ENCODE peak calls at places on chromosome 17, in five cellular contexts. K, Q, S, C and I are unnamed samples. For H3K36me3, the result is how much of the 10 kb centered on the place peaks cover.

GRCh38 chr17:6523330-6523729 is 33.0 kb downstream of the PITPNM3 start:
- DNase-seq in S (no peak), K (peak), C (no peak), Q (no peak), I (peak)

GRCh38 chr17:21171970-21172510 is 41.9 kb downstream of the TMEM11 start:
- DNase-seq in S (no peak), K (no peak), C (no peak), Q (no peak), I (no peak)

GRCh38 chr17:4492762-4493561 is 5.7 kb upstream of the SPNS2 start:
- DNase-seq in Q (no peak), K (peak), C (peak), S (no peak), I (peak)

GRCh38 chr17:28896884-28897768 is at the start of gene FLOT2:
- DNase-seq in C (peak), K (peak), S (peak), Q (peak), I (no peak)

GRCh38 chr17:79842656-79843474 is 3.6 kb upstream of the CBX4 start:
- DNase-seq in C (no peak), K (peak), S (no peak), Q (no peak), I (no peak)

GRCh38 chr17:45906237-45906636 is 11.9 kb downstream of the MAPT start:
- DNase-seq in Q (no peak), S (no peak), K (no peak), C (no peak), I (no peak)

GRCh38 chr17:79353548-79353947 is 257.3 kb downstream of the RBFOX3 start:
- DNase-seq in Q (no peak), S (no peak), K (no peak), C (no peak), I (no peak)

GRCh38 chr17:73455050-73455687 is 143.4 kb upstream of the CDC42EP4 start:
- DNase-seq in C (peak), Q (no peak), S (no peak), K (no peak), I (no peak)

GRCh38 chr17:72984145-72984924 is 108.2 kb downstream of the SLC39A11 start:
- DNase-seq in K (peak), Q (no peak), C (no peak), S (no peak), I (peak)

GRCh38 chr17:78137392-78138203 is 7.0 kb downstream of the TMC8 start:
- DNase-seq in Q (peak), C (no peak), K (no peak), S (peak), I (no peak)

GRCh38 chr17:72117748-72118587 is 2.9 kb upstream of the SOX9 start:
- DNase-seq in C (no peak), S (peak), Q (no peak), K (no peak), I (no peak)

GRCh38 chr17:77304051-77304745 is 163.4 kb downstream of the SEC14L1 start:
- DNase-seq in Q (no peak), C (no peak), K (no peak), S (no peak), I (peak)

GRCh38 chr17:20184191-20184590 is 175.0 kb downstream of the SPECC1 start:
- DNase-seq in C (no peak), K (no peak), Q (no peak), S (no peak), I (peak)

GRCh38 chr17:35684046-35684802 is 47.2 kb upstream of the RASL10B start:
- DNase-seq in S (no peak), C (no peak), K (peak), Q (no peak), I (no peak)

GRCh38 chr17:35489944-35490343 is 41.4 kb upstream of the SLFN13 start:
- DNase-seq in S (no peak), K (no peak), Q (no peak), C (no peak), I (no peak)

GRCh38 chr17:41523787-41524186 is 4.3 kb downstream of the KRT19 start:
- DNase-seq in Q (no peak), S (peak), C (peak), K (no peak), I (no peak)

GRCh38 chr17:76547183-76547641 is 7.4 kb downstream of the PRCD start:
- DNase-seq in S (peak), C (peak), K (peak), Q (peak), I (peak)

GRCh38 chr17:49055181-49055927 is 58.2 kb downstream of the IGF2BP1 start:
- DNase-seq in K (no peak), C (no peak), Q (no peak), S (no peak), I (no peak)

GRCh38 chr17:30576326-30576861 is 99.2 kb downstream of the GOSR1 start:
- DNase-seq in S (no peak), K (no peak), Q (no peak), C (no peak), I (no peak)

GRCh38 chr17:31466096-31466495 is 74.6 kb downstream of the RAB11FIP4 start:
- DNase-seq in C (no peak), K (no peak), Q (no peak), S (peak), I (no peak)

GRCh38 chr17:29590979-29591736 is 1.7 kb upstream of the GIT1 start:
- DNase-seq in S (peak), Q (peak), C (no peak), K (peak), I (no peak)

GRCh38 chr17:29619251-29619650 is 3.5 kb downstream of the CORO6 start:
- DNase-seq in C (no peak), S (no peak), Q (no peak), K (peak), I (no peak)

GRCh38 chr17:49223517-49224197 is 6.9 kb downstream of the PHOSPHO1 start:
- DNase-seq in K (peak), Q (peak), C (peak), S (peak), I (peak)

GRCh38 chr17:50853015-50853615 is 13.0 kb downstream of the TOB1 start:
- DNase-seq in K (no peak), S (no peak), C (no peak), Q (no peak), I (no peak)

GRCh38 chr17:29159286-29159860 is 20.8 kb downstream of the MYO18A start:
- DNase-seq in C (no peak), K (no peak), Q (no peak), S (no peak), I (no peak)

GRCh38 chr17:28598389-28598788 is 436 bp downstream of the SPAG5 start:
- DNase-seq in S (no peak), K (no peak), C (no peak), Q (no peak), I (no peak)

GRCh38 chr17:65583921-65584603 is 22.6 kb upstream of the AXIN2 start:
- DNase-seq in C (no peak), Q (no peak), K (no peak), S (no peak), I (no peak)

GRCh38 chr17:31433091-31433790 is 41.8 kb downstream of the RAB11FIP4 start:
- DNase-seq in S (no peak), K (no peak), Q (peak), C (no peak), I (no peak)

GRCh38 chr17:47869114-47869513 is 18.2 kb upstream of the SP6 start:
- DNase-seq in Q (no peak), K (no peak), C (no peak), S (no peak), I (no peak)

GRCh38 chr17:30552994-30553565 is 75.9 kb downstream of the GOSR1 start:
- DNase-seq in K (no peak), C (peak), S (no peak), Q (no peak), I (no peak)

GRCh38 chr17:48718162-48718780 is 4.0 kb downstream of the PRAC1 start:
- DNase-seq in K (no peak), C (no peak), S (no peak), Q (no peak), I (no peak)

GRCh38 chr17:37187262-37187661 is 188.5 kb upstream of the C17orf78 start:
- DNase-seq in Q (no peak), S (no peak), C (no peak), K (peak), I (no peak)

GRCh38 chr17:71334041-71334781 is 786.6 kb upstream of the SOX9 start:
- DNase-seq in K (no peak), C (no peak), Q (no peak), S (no peak), I (no peak)

GRCh38 chr17:50903604-50904521 is 37.7 kb upstream of the TOB1 start:
- DNase-seq in Q (peak), S (peak), K (peak), C (no peak), I (no peak)

GRCh38 chr17:79592198-79592597 is 18.7 kb downstream of the RBFOX3 start:
- DNase-seq in K (no peak), C (no peak), Q (no peak), S (no peak), I (no peak)

GRCh38 chr17:60073063-60073462 is 5.7 kb downstream of the HEATR6 start:
- DNase-seq in C (no peak), Q (no peak), K (no peak), S (no peak), I (no peak)
- H3K36me3 ChIP-seq in C (half or more), Q (half or more), K (half or more), S (half or more), I (half or more)

DNA sequence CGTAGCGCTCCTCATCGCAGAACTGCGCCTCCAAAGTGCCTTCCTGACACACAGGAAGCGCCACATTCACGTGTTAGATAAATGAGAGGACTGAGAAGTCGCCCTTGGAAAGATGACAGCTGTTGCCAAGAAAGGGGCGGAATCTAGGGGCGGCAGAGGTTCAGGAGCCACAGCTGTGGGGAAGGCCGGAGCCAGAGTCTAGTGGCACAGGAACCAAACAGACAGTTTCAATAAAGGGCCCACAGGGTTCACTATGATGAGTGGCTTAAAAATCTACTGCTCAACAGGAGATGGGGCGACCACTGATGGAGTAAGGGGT is 4.7 kb downstream of the FLCN start:
- DNase-seq in Q (no peak), C (no peak), S (no peak), K (no peak), I (no peak)
- H3K36me3 ChIP-seq in Q (under half), C (half or more), S (under half), K (under half), I (under half)

DNA sequence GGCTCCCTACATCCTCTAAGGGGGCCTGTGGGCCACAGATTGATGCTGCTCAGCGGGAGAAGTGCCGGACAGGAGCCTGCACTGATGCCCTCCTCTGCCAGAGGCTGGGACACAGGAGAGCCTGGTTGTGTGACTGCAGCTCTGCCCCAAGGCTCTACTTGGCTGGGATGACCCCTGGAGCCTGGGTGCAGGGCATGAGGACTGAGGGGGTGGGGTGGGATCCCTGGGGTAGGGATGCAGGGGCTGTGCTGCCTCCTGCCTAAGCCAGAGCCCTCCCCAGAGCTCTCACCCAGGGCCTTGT is 577 bp downstream of the EVPLL start:
- DNase-seq in K (no peak), C (no peak), Q (no peak), S (no peak), I (no peak)
- H3K36me3 ChIP-seq in K (under half), C (under half), Q (under half), S (under half), I (under half)

DNA sequence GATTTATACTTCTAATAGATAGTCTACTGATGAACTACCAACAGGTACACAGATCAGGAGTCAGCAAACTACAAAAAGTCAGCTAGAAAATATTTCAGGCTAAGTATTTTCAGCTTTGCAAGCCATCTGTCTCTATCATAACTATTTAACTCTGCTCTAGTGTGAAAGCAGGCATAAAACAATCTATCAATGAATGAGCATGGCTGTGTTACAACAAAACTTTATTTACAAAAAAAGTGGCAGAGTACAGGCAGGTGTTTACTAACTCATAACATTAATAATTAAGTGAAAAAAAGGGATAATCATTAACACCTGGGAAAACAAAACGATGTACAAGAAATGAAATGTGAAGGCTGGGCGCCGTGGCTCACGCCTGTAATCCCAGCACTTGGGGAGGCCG is 15.8 kb downstream of the MED13 start:
- DNase-seq in Q (no peak), K (no peak), C (no peak), S (no peak), I (no peak)
- H3K36me3 ChIP-seq in Q (under half), K (under half), C (half or more), S (half or more), I (half or more)

DNA sequence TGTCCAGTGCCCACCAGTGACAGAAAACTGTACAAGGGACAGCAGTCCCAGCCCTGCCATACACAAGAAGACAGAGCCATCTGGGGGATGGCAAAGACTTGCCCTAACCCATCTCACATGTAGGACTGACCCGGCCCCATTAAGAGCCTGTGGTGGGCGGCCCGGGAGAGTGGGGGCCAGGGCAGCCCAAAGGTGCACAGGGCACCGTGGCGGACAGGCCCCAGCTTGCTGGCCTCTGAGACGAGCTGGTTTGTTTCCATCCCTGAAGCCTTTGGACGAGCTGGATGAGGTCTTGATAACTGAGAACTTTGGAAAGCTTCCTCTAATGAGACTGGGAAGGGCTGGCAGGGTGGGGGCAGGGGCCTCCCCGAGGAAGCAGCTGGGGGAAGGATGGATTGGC is 11.0 kb upstream of the RCVRN start:
- DNase-seq in C (no peak), K (no peak), S (no peak), Q (no peak), I (no peak)
- H3K36me3 ChIP-seq in C (under half), K (under half), S (under half), Q (under half), I (under half)

GRCh38 chr17:75001915-75002843 is 10.3 kb upstream of the MRPL58 start:
- DNase-seq in Q (no peak), K (no peak), S (no peak), C (no peak), I (no peak)
- H3K36me3 ChIP-seq in Q (under half), K (under half), S (under half), C (half or more), I (under half)

DNA sequence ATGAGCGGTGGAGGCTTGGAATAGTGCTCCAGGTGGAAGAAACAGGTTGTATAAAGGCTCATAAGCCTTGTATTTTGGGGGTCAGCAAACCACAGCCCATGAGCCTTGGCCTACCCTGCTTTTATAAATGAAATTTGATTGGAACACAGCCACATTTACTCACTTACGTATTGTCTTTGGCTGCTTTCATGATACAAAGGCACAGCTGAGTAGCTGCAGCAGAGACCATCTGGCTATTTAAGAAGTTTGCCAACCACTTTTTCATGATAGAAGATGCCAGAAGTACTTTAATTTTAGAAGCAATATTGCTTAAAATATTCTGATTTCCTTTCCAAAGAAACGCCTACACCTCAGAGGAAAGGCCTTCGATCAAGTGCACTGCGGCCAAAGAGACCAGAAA is 73.8 kb downstream of the C17orf58 start:
- DNase-seq in S (no peak), Q (no peak), K (no peak), C (no peak), I (no peak)
- H3K36me3 ChIP-seq in S (half or more), Q (under half), K (half or more), C (half or more), I (half or more)

GRCh38 chr17:17088104-17088485 is 45.8 kb downstream of the MPRIP start:
- DNase-seq in S (no peak), K (no peak), Q (no peak), C (no peak), I (no peak)

GRCh38 chr17:17088511-17089205 is 46.4 kb downstream of the MPRIP start:
- DNase-seq in K (no peak), S (no peak), C (no peak), Q (no peak), I (no peak)

GRCh38 chr17:17090642-17091103 is 48.4 kb downstream of the MPRIP start:
- DNase-seq in C (peak), S (no peak), K (no peak), Q (no peak), I (no peak)

GRCh38 chr17:17089796-17090641 is 47.8 kb downstream of the MPRIP start:
- DNase-seq in Q (no peak), K (no peak), C (no peak), S (no peak), I (no peak)

DNA sequence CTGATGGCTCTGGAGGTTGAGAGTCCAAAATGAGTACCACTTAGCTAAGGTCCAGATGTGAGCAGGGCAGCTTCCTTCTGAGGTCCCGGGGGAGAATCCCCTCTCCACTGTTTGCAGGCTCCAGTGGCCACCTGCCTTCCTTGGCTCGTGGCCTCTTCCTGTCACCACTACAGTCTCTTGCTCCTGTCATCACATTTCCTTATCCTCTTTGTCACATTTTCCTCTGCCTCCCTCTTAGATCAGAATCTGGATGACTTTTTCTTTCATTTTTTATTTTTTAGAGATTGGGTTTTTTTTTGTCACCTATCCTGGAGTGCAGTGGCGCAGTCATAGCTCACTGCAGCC is 46.9 kb downstream of the MPRIP start:
- DNase-seq in K (no peak), C (no peak), S (no peak), Q (no peak), I (no peak)
- H3K36me3 ChIP-seq in K (under half), C (under half), S (under half), Q (under half), I (half or more)

DNA sequence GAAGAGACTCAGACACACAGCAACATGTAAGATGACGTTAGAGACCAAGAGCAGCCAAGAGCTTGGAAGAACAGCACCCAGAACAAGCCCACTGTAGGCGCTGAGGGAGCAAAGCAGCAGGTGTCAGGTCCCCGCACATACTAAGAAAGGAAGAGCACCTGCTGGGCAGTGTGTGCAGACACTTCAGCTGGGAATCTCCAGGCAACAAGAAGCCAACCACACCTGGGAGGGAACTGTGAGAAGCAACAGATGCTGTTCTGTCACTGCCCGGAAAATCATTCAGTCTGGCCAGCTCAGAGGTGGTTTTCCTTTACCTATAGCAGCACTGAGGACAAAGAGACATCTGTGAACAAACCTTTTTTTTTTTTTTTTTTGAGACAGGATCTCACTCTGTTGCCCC is 35.7 kb upstream of the MNT start:
- DNase-seq in C (no peak), Q (no peak), S (no peak), K (no peak), I (no peak)
- H3K36me3 ChIP-seq in C (half or more), Q (under half), S (under half), K (under half), I (under half)

GRCh38 chr17:57638284-57638683 is 106.8 kb downstream of the CCDC182 start:
- DNase-seq in S (no peak), K (no peak), C (no peak), Q (no peak), I (no peak)

GRCh38 chr17:57636985-57637667 is 108.0 kb downstream of the CCDC182 start:
- DNase-seq in K (no peak), S (no peak), Q (no peak), C (no peak), I (no peak)

GRCh38 chr17:57637668-57638010 is 107.5 kb downstream of the CCDC182 start:
- DNase-seq in K (no peak), Q (no peak), C (no peak), S (no peak), I (no peak)

GRCh38 chr17:57640079-57640478 is 105.0 kb downstream of the CCDC182 start:
- DNase-seq in Q (no peak), K (no peak), S (no peak), C (no peak), I (no peak)

DNA sequence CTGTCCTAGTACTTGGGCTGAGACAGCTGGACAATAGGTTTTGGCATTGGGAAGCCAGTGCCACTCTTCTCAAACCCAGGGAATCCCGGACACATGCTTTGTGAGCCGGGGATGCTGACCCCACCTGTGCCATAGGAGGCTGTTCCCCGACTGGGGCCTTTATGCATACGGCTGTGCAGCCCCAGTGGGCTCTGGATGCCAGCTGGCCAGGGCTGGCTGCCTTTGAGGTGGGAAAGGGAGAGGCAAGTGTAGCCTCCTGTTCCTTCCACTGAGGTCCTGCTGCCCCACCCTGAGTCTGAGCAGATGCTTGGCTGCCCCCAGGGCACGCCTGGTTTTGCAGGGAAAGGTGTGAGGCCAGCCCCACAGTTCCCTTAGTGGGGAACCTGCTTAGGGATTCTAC is 105.7 kb downstream of the CCDC182 start:
- DNase-seq in Q (no peak), S (peak), C (no peak), K (no peak), I (no peak)
- H3K36me3 ChIP-seq in Q (under half), S (under half), C (under half), K (under half), I (under half)